ENCODE peak calls at places on chromosomes 16 and 17, in four cellular contexts. One of them, this sample, is unnamed.

GRCh38 chr17:79920751-79921410 is 81.6 kb upstream of the CBX4 start:
- DNase-seq in NCI-H2081: no peak
- DNase-seq in activated CD8-positive, alpha-beta memory T cell treated with anti-CD3 and anti-CD28 coated beads for 48 hours: no peak
- DNase-seq in H54: no peak
- DNase-seq in this sample: no peak

GRCh38 chr17:28331891-28332420 is 3.3 kb downstream of the IFT20 start:
- DNase-seq in activated CD8-positive, alpha-beta memory T cell treated with anti-CD3 and anti-CD28 coated beads for 48 hours: no peak
- DNase-seq in NCI-H2081: no peak
- DNase-seq in H54: no peak
- DNase-seq in this sample: no peak

GRCh38 chr16:12186774-12187335 is 210.3 kb downstream of the SNX29 start:
- DNase-seq in activated CD8-positive, alpha-beta memory T cell treated with anti-CD3 and anti-CD28 coated beads for 48 hours: no peak
- DNase-seq in H54: no peak
- DNase-seq in NCI-H2081: no peak
- DNase-seq in this sample: no peak

GRCh38 chr17:67232441-67232840 is 12.6 kb downstream of the HELZ start:
- DNase-seq in H54: no peak
- DNase-seq in NCI-H2081: no peak
- DNase-seq in activated CD8-positive, alpha-beta memory T cell treated with anti-CD3 and anti-CD28 coated beads for 48 hours: no peak
- DNase-seq in this sample: no peak

GRCh38 chr17:39582658-39583057 is 25.1 kb downstream of the NEUROD2 start:
- DNase-seq in H54: no peak
- DNase-seq in activated CD8-positive, alpha-beta memory T cell treated with anti-CD3 and anti-CD28 coated beads for 48 hours: no peak
- DNase-seq in NCI-H2081: no peak
- DNase-seq in this sample: no peak

GRCh38 chr17:9360610-9361571 is 214.7 kb downstream of the STX8 start:
- DNase-seq in H54: peak
- DNase-seq in NCI-H2081: no peak
- DNase-seq in activated CD8-positive, alpha-beta memory T cell treated with anti-CD3 and anti-CD28 coated beads for 48 hours: no peak
- DNase-seq in this sample: no peak

GRCh38 chr16:3001316-3001715 is 11.4 kb upstream of the CLDN9 start:
- DNase-seq in H54: no peak
- DNase-seq in NCI-H2081: no peak
- DNase-seq in activated CD8-positive, alpha-beta memory T cell treated with anti-CD3 and anti-CD28 coated beads for 48 hours: no peak
- DNase-seq in this sample: no peak

GRCh38 chr17:46061435-46061834 is 62.4 kb downstream of the STH start:
- DNase-seq in H54: no peak
- DNase-seq in activated CD8-positive, alpha-beta memory T cell treated with anti-CD3 and anti-CD28 coated beads for 48 hours: no peak
- DNase-seq in NCI-H2081: no peak
- DNase-seq in this sample: no peak

GRCh38 chr16:56344518-56345405 is 80.6 kb downstream of the AMFR start:
- DNase-seq in NCI-H2081: no peak
- DNase-seq in activated CD8-positive, alpha-beta memory T cell treated with anti-CD3 and anti-CD28 coated beads for 48 hours: no peak
- DNase-seq in H54: no peak
- DNase-seq in this sample: no peak

GRCh38 chr17:30291571-30292489 is at the start of gene BLMH:
- DNase-seq in H54: peak
- DNase-seq in activated CD8-positive, alpha-beta memory T cell treated with anti-CD3 and anti-CD28 coated beads for 48 hours: peak
- DNase-seq in NCI-H2081: peak
- DNase-seq in this sample: peak

GRCh38 chr16:8923199-8923598 is 40.5 kb downstream of the USP7 start:
- DNase-seq in NCI-H2081: no peak
- DNase-seq in H54: no peak
- DNase-seq in activated CD8-positive, alpha-beta memory T cell treated with anti-CD3 and anti-CD28 coated beads for 48 hours: no peak
- DNase-seq in this sample: no peak

GRCh38 chr16:75621170-75621477 is 2.0 kb downstream of the ADAT1 start:
- DNase-seq in activated CD8-positive, alpha-beta memory T cell treated with anti-CD3 and anti-CD28 coated beads for 48 hours: no peak
- DNase-seq in H54: no peak
- DNase-seq in NCI-H2081: peak
- DNase-seq in this sample: no peak

GRCh38 chr17:246851-247421 is 65.5 kb upstream of the DOC2B start:
- DNase-seq in NCI-H2081: no peak
- DNase-seq in H54: no peak
- DNase-seq in activated CD8-positive, alpha-beta memory T cell treated with anti-CD3 and anti-CD28 coated beads for 48 hours: no peak
- DNase-seq in this sample: no peak

GRCh38 chr17:44220211-44221071 is 966 bp upstream of the UBTF start:
- DNase-seq in H54: no peak
- DNase-seq in activated CD8-positive, alpha-beta memory T cell treated with anti-CD3 and anti-CD28 coated beads for 48 hours: no peak
- DNase-seq in NCI-H2081: peak
- DNase-seq in this sample: peak

GRCh38 chr16:11672206-11673090 is 4.2 kb downstream of the SNN start:
- DNase-seq in NCI-H2081: no peak
- DNase-seq in H54: no peak
- DNase-seq in activated CD8-positive, alpha-beta memory T cell treated with anti-CD3 and anti-CD28 coated beads for 48 hours: no peak
- DNase-seq in this sample: no peak

GRCh38 chr16:54587176-54587515 is 300.6 kb upstream of the IRX3 start:
- DNase-seq in NCI-H2081: no peak
- DNase-seq in H54: no peak
- DNase-seq in activated CD8-positive, alpha-beta memory T cell treated with anti-CD3 and anti-CD28 coated beads for 48 hours: no peak
- DNase-seq in this sample: no peak

GRCh38 chr16:74469946-74470478 is 48.7 kb upstream of the CLEC18B start:
- DNase-seq in activated CD8-positive, alpha-beta memory T cell treated with anti-CD3 and anti-CD28 coated beads for 48 hours: no peak
- DNase-seq in H54: no peak
- DNase-seq in NCI-H2081: no peak
- DNase-seq in this sample: no peak

GRCh38 chr16:20944861-20945390 is 44.4 kb downstream of the LYRM1 start:
- DNase-seq in H54: no peak
- DNase-seq in activated CD8-positive, alpha-beta memory T cell treated with anti-CD3 and anti-CD28 coated beads for 48 hours: peak
- DNase-seq in NCI-H2081: no peak
- DNase-seq in this sample: no peak

GRCh38 chr17:27631897-27632725 is 1.1 kb downstream of the LGALS9 start:
- DNase-seq in NCI-H2081: no peak
- DNase-seq in H54: no peak
- DNase-seq in activated CD8-positive, alpha-beta memory T cell treated with anti-CD3 and anti-CD28 coated beads for 48 hours: no peak
- DNase-seq in this sample: no peak

GRCh38 chr17:8696456-8696855 is 48.2 kb downstream of the CCDC42 start:
- DNase-seq in H54: no peak
- DNase-seq in activated CD8-positive, alpha-beta memory T cell treated with anti-CD3 and anti-CD28 coated beads for 48 hours: no peak
- DNase-seq in NCI-H2081: no peak
- DNase-seq in this sample: peak

GRCh38 chr17:78893684-78894083 is 9.3 kb downstream of the CEP295NL start:
- DNase-seq in activated CD8-positive, alpha-beta memory T cell treated with anti-CD3 and anti-CD28 coated beads for 48 hours: no peak
- DNase-seq in NCI-H2081: no peak
- DNase-seq in H54: no peak
- DNase-seq in this sample: no peak

GRCh38 chr17:63223212-63223911 is 222.7 kb downstream of the CYB561 start:
- DNase-seq in NCI-H2081: no peak
- DNase-seq in activated CD8-positive, alpha-beta memory T cell treated with anti-CD3 and anti-CD28 coated beads for 48 hours: no peak
- DNase-seq in H54: no peak
- DNase-seq in this sample: no peak

GRCh38 chr17:34378664-34379101 is 15.7 kb upstream of the CCL1 start:
- DNase-seq in activated CD8-positive, alpha-beta memory T cell treated with anti-CD3 and anti-CD28 coated beads for 48 hours: no peak
- DNase-seq in NCI-H2081: no peak
- DNase-seq in H54: no peak
- DNase-seq in this sample: no peak

GRCh38 chr17:8371786-8372185 is 4.7 kb downstream of the KRABD2 start:
- DNase-seq in H54: no peak
- DNase-seq in activated CD8-positive, alpha-beta memory T cell treated with anti-CD3 and anti-CD28 coated beads for 48 hours: no peak
- DNase-seq in NCI-H2081: no peak
- DNase-seq in this sample: no peak

GRCh38 chr16:13953501-13953900 is 33.5 kb downstream of the ERCC4 start:
- DNase-seq in NCI-H2081: no peak
- DNase-seq in H54: no peak
- DNase-seq in activated CD8-positive, alpha-beta memory T cell treated with anti-CD3 and anti-CD28 coated beads for 48 hours: no peak
- DNase-seq in this sample: no peak

GRCh38 chr17:45883063-45883462 is 11.3 kb upstream of the MAPT start:
- DNase-seq in NCI-H2081: no peak
- DNase-seq in H54: no peak
- DNase-seq in activated CD8-positive, alpha-beta memory T cell treated with anti-CD3 and anti-CD28 coated beads for 48 hours: no peak
- DNase-seq in this sample: no peak

GRCh38 chr17:39867084-39867890 is 715 bp upstream of the ZPBP2 start:
- DNase-seq in activated CD8-positive, alpha-beta memory T cell treated with anti-CD3 and anti-CD28 coated beads for 48 hours: peak
- DNase-seq in NCI-H2081: no peak
- DNase-seq in H54: no peak
- DNase-seq in this sample: no peak

GRCh38 chr17:48795444-48796162 is 21.4 kb downstream of the TTLL6 start:
- DNase-seq in activated CD8-positive, alpha-beta memory T cell treated with anti-CD3 and anti-CD28 coated beads for 48 hours: no peak
- DNase-seq in H54: peak
- DNase-seq in NCI-H2081: no peak
- DNase-seq in this sample: no peak

GRCh38 chr16:28212532-28212873 is 738 bp upstream of the XPO6 start:
- DNase-seq in activated CD8-positive, alpha-beta memory T cell treated with anti-CD3 and anti-CD28 coated beads for 48 hours: no peak
- DNase-seq in H54: no peak
- DNase-seq in NCI-H2081: no peak
- DNase-seq in this sample: no peak

GRCh38 chr16:70661918-70662641 is 15.7 kb downstream of the IL34 start:
- DNase-seq in activated CD8-positive, alpha-beta memory T cell treated with anti-CD3 and anti-CD28 coated beads for 48 hours: no peak
- DNase-seq in NCI-H2081: no peak
- DNase-seq in H54: no peak
- DNase-seq in this sample: no peak

GRCh38 chr16:67814567-67814966 is 7.9 kb downstream of the TSNAXIP1 start:
- DNase-seq in activated CD8-positive, alpha-beta memory T cell treated with anti-CD3 and anti-CD28 coated beads for 48 hours: no peak
- DNase-seq in H54: no peak
- DNase-seq in NCI-H2081: peak
- DNase-seq in this sample: no peak

GRCh38 chr17:77233635-77234334 is 93.0 kb downstream of the SEC14L1 start:
- DNase-seq in activated CD8-positive, alpha-beta memory T cell treated with anti-CD3 and anti-CD28 coated beads for 48 hours: no peak
- DNase-seq in NCI-H2081: no peak
- DNase-seq in H54: no peak
- DNase-seq in this sample: no peak

GRCh38 chr16:77579283-77579985 is 142.9 kb upstream of the NUDT7 start:
- DNase-seq in H54: no peak
- DNase-seq in activated CD8-positive, alpha-beta memory T cell treated with anti-CD3 and anti-CD28 coated beads for 48 hours: no peak
- DNase-seq in NCI-H2081: peak
- DNase-seq in this sample: no peak

GRCh38 chr16:3736116-3736515 is 18.8 kb upstream of the TRAP1 start:
- DNase-seq in activated CD8-positive, alpha-beta memory T cell treated with anti-CD3 and anti-CD28 coated beads for 48 hours: no peak
- DNase-seq in NCI-H2081: no peak
- DNase-seq in H54: no peak
- DNase-seq in this sample: no peak

This sample was measured in mesothelial cell of epicardium.